ENCODE peak calls at places on chromosomes 13 and 19, in ten cellular contexts. One of them, this sample, is unnamed. For H3K4me1, the result is how much of the 10 kb centered on the place peaks cover.

GRCh38 chr13:90027409-90027808 is 1320.1 kb upstream of the MIR17HG start:
- DNase-seq in lower lobe of right lung: no peak
- DNase-seq in tibial artery: no peak
- DNase-seq in breast epithelium: no peak
- DNase-seq in A549: no peak
- DNase-seq in right cardiac atrium: no peak
- DNase-seq in left lung: no peak
- DNase-seq in suprapubic skin: no peak
- DNase-seq in mucosa of descending colon: no peak
- DNase-seq in GM23338: no peak
- DNase-seq in this sample: no peak

GRCh38 chr19:30086220-30086619 is 144.2 kb downstream of the URI1 start:
- DNase-seq in GM23338: no peak
- DNase-seq in right cardiac atrium: no peak
- DNase-seq in breast epithelium: no peak
- DNase-seq in lower lobe of right lung: no peak
- DNase-seq in mucosa of descending colon: no peak
- DNase-seq in tibial artery: no peak
- DNase-seq in left lung: no peak
- DNase-seq in suprapubic skin: no peak
- DNase-seq in A549: no peak
- DNase-seq in this sample: no peak

GRCh38 chr13:95494082-95494681 is 58.3 kb upstream of the CLDN10 start:
- DNase-seq in tibial artery: no peak
- DNase-seq in GM23338: peak
- DNase-seq in A549: peak
- DNase-seq in right cardiac atrium: no peak
- DNase-seq in suprapubic skin: no peak
- DNase-seq in left lung: no peak
- DNase-seq in breast epithelium: no peak
- DNase-seq in lower lobe of right lung: no peak
- DNase-seq in mucosa of descending colon: peak
- DNase-seq in this sample: no peak

GRCh38 chr13:101397742-101398141 is 18.6 kb downstream of the NALCN start:
- DNase-seq in right cardiac atrium: no peak
- DNase-seq in GM23338: no peak
- DNase-seq in breast epithelium: no peak
- DNase-seq in lower lobe of right lung: no peak
- DNase-seq in mucosa of descending colon: no peak
- DNase-seq in tibial artery: no peak
- DNase-seq in left lung: no peak
- DNase-seq in A549: peak
- DNase-seq in suprapubic skin: no peak
- DNase-seq in this sample: no peak

GRCh38 chr19:39845172-39845571 is 1.0 kb downstream of the FBL start:
- DNase-seq in suprapubic skin: no peak
- DNase-seq in GM23338: no peak
- DNase-seq in left lung: no peak
- DNase-seq in lower lobe of right lung: no peak
- DNase-seq in breast epithelium: no peak
- DNase-seq in A549: peak
- DNase-seq in mucosa of descending colon: no peak
- DNase-seq in tibial artery: no peak
- DNase-seq in right cardiac atrium: no peak
- DNase-seq in this sample: no peak

GRCh38 chr19:1251503-1252220 is 3.3 kb downstream of the MIDN start:
- DNase-seq in lower lobe of right lung: no peak
- DNase-seq in right cardiac atrium: no peak
- DNase-seq in left lung: peak
- DNase-seq in tibial artery: peak
- DNase-seq in mucosa of descending colon: no peak
- DNase-seq in GM23338: no peak
- DNase-seq in breast epithelium: peak
- DNase-seq in A549: peak
- DNase-seq in suprapubic skin: peak
- DNase-seq in this sample: peak

GRCh38 chr13:112606125-112607001 is 18.4 kb upstream of the TUBGCP3 start:
- DNase-seq in GM23338: peak
- DNase-seq in mucosa of descending colon: peak
- DNase-seq in breast epithelium: peak
- DNase-seq in right cardiac atrium: peak
- DNase-seq in left lung: peak
- DNase-seq in A549: peak
- DNase-seq in lower lobe of right lung: peak
- DNase-seq in suprapubic skin: peak
- DNase-seq in tibial artery: peak
- DNase-seq in this sample: peak

GRCh38 chr19:56105090-56105701 is 15.9 kb downstream of the ZNF787 start:
- DNase-seq in breast epithelium: peak
- DNase-seq in left lung: peak
- DNase-seq in GM23338: peak
- DNase-seq in suprapubic skin: peak
- DNase-seq in right cardiac atrium: peak
- DNase-seq in tibial artery: peak
- DNase-seq in lower lobe of right lung: peak
- DNase-seq in A549: peak
- DNase-seq in mucosa of descending colon: peak
- DNase-seq in this sample: peak

DNA sequence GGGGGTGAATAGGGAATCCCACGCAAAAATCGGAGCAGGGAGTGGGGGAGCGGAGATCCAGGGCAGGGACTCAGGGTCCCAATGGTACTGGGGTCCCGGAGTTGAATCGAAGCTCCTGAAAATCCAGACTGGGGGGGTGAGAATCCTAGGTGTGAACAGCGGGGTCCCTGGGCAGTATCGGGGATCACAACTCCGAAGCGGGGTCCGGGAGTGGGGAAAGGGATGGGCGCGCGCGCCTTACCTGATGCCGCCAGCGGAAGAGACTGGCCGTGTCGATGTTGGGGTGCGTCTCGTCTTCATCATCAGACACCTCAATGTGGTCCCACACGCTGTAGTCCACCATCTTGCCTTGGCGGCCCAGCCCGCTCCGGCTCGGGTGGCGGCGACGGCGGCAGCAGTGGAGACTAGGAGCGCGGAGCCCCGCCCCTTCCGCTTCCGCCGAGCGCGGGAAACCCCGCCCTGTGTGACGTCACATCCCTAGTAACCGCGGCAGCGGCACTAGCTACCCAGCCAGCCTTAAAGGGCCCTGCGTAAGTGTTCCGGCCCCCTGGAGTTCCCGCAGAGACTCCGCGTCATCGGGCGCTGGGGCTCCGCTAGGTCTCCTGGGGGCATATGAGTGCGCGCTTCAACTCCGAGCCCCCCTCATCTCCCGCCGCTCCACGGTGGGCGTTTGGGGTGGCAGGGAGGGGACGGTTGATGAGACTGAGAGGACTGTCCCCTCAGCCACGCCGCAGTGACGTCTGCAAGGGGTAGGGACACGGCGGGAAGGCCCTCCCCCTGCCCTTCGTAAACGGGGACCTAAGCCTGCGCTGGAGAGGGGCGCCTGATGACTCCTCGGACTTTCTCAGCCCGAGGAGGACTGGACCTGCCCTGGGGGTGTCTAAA is at the start of gene CDC37:
- DNase-seq in left lung: peak
- DNase-seq in right cardiac atrium: peak
- DNase-seq in GM23338: peak
- DNase-seq in breast epithelium: peak
- DNase-seq in A549: peak
- DNase-seq in mucosa of descending colon: peak
- DNase-seq in suprapubic skin: peak
- DNase-seq in tibial artery: peak
- DNase-seq in lower lobe of right lung: peak
- DNase-seq in this sample: peak
- H3K4me1 ChIP-seq in left lung: half or more
- H3K4me1 ChIP-seq in right cardiac atrium: under half
- H3K4me1 ChIP-seq in GM23338: under half
- H3K4me1 ChIP-seq in breast epithelium: under half
- H3K4me1 ChIP-seq in A549: under half
- H3K4me1 ChIP-seq in mucosa of descending colon: under half
- H3K4me1 ChIP-seq in suprapubic skin: under half
- H3K4me1 ChIP-seq in tibial artery: under half
- H3K4me1 ChIP-seq in lower lobe of right lung: half or more
- H3K4me1 ChIP-seq in this sample: half or more

GRCh38 chr19:49574206-49574755 is 6.1 kb downstream of the NOSIP start:
- DNase-seq in breast epithelium: no peak
- DNase-seq in right cardiac atrium: no peak
- DNase-seq in A549: no peak
- DNase-seq in suprapubic skin: no peak
- DNase-seq in lower lobe of right lung: no peak
- DNase-seq in tibial artery: no peak
- DNase-seq in mucosa of descending colon: no peak
- DNase-seq in GM23338: no peak
- DNase-seq in left lung: no peak
- DNase-seq in this sample: no peak

GRCh38 chr19:49570138-49570856 is 10.1 kb downstream of the NOSIP start:
- DNase-seq in left lung: no peak
- DNase-seq in right cardiac atrium: peak
- DNase-seq in mucosa of descending colon: peak
- DNase-seq in suprapubic skin: no peak
- DNase-seq in tibial artery: no peak
- DNase-seq in lower lobe of right lung: no peak
- DNase-seq in A549: peak
- DNase-seq in GM23338: peak
- DNase-seq in breast epithelium: no peak
- DNase-seq in this sample: no peak

GRCh38 chr19:49573451-49573850 is 6.9 kb downstream of the NOSIP start:
- DNase-seq in tibial artery: no peak
- DNase-seq in mucosa of descending colon: no peak
- DNase-seq in left lung: no peak
- DNase-seq in right cardiac atrium: no peak
- DNase-seq in lower lobe of right lung: no peak
- DNase-seq in suprapubic skin: no peak
- DNase-seq in A549: no peak
- DNase-seq in GM23338: no peak
- DNase-seq in breast epithelium: no peak
- DNase-seq in this sample: no peak

GRCh38 chr19:49573009-49573408 is 7.3 kb downstream of the NOSIP start:
- DNase-seq in tibial artery: no peak
- DNase-seq in suprapubic skin: no peak
- DNase-seq in right cardiac atrium: peak
- DNase-seq in breast epithelium: no peak
- DNase-seq in left lung: no peak
- DNase-seq in lower lobe of right lung: no peak
- DNase-seq in GM23338: no peak
- DNase-seq in mucosa of descending colon: no peak
- DNase-seq in A549: no peak
- DNase-seq in this sample: no peak

DNA sequence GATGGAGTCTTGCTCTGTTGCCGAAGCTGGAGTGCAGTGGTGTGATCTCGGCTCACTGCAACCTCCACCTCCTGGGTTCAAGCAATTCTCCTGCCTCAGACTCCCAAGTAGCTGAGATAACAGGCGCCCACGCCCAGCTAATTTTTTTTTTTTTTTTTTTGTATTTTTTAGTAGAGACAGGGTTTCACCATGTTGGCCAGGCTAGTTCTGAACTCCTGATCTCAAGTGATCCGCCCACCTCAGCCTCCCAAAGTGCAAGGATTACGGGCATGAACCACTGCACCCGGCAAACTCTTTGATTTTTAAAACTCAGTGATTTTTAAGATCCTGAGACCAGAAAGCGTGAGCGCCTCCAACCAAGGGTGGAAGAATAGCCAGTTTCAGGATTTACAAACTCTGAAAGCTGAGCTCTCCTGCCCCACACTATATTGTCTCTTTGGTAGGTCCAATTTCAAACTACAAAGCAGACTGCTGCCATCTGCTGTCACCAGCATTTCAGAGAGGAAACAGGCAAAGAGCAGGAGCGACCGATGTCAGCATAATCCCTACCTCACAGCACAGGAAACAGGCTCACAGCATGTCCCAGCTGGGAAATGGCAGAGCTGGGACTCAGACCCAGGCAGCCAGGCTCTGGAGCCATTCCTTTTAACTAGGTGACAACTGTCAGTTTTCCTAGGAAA is 9.2 kb downstream of the NOSIP start:
- DNase-seq in left lung: no peak
- DNase-seq in breast epithelium: no peak
- DNase-seq in A549: peak
- DNase-seq in tibial artery: no peak
- DNase-seq in suprapubic skin: no peak
- DNase-seq in GM23338: peak
- DNase-seq in lower lobe of right lung: no peak
- DNase-seq in mucosa of descending colon: peak
- DNase-seq in right cardiac atrium: peak
- DNase-seq in this sample: no peak
- H3K4me1 ChIP-seq in left lung: under half
- H3K4me1 ChIP-seq in breast epithelium: under half
- H3K4me1 ChIP-seq in A549: under half
- H3K4me1 ChIP-seq in tibial artery: under half
- H3K4me1 ChIP-seq in suprapubic skin: under half
- H3K4me1 ChIP-seq in GM23338: under half
- H3K4me1 ChIP-seq in lower lobe of right lung: under half
- H3K4me1 ChIP-seq in mucosa of descending colon: under half
- H3K4me1 ChIP-seq in right cardiac atrium: under half
- H3K4me1 ChIP-seq in this sample: under half

GRCh38 chr13:50672025-50672424 is 171.5 kb downstream of the DLEU7 start:
- DNase-seq in A549: no peak
- DNase-seq in lower lobe of right lung: peak
- DNase-seq in GM23338: no peak
- DNase-seq in suprapubic skin: no peak
- DNase-seq in tibial artery: no peak
- DNase-seq in mucosa of descending colon: no peak
- DNase-seq in left lung: no peak
- DNase-seq in breast epithelium: no peak
- DNase-seq in right cardiac atrium: no peak
- DNase-seq in this sample: no peak

GRCh38 chr13:50668044-50668443 is 175.4 kb downstream of the DLEU7 start:
- DNase-seq in mucosa of descending colon: no peak
- DNase-seq in suprapubic skin: no peak
- DNase-seq in right cardiac atrium: no peak
- DNase-seq in GM23338: no peak
- DNase-seq in breast epithelium: no peak
- DNase-seq in left lung: no peak
- DNase-seq in tibial artery: no peak
- DNase-seq in lower lobe of right lung: no peak
- DNase-seq in A549: no peak
- DNase-seq in this sample: no peak

GRCh38 chr13:50670847-50671542 is 172.5 kb downstream of the DLEU7 start:
- DNase-seq in A549: no peak
- DNase-seq in lower lobe of right lung: no peak
- DNase-seq in left lung: no peak
- DNase-seq in mucosa of descending colon: no peak
- DNase-seq in breast epithelium: no peak
- DNase-seq in tibial artery: no peak
- DNase-seq in GM23338: no peak
- DNase-seq in right cardiac atrium: no peak
- DNase-seq in suprapubic skin: no peak
- DNase-seq in this sample: no peak

GRCh38 chr13:50670272-50670671 is 173.2 kb downstream of the DLEU7 start:
- DNase-seq in suprapubic skin: no peak
- DNase-seq in mucosa of descending colon: no peak
- DNase-seq in breast epithelium: no peak
- DNase-seq in right cardiac atrium: no peak
- DNase-seq in GM23338: no peak
- DNase-seq in A549: no peak
- DNase-seq in tibial artery: no peak
- DNase-seq in left lung: no peak
- DNase-seq in lower lobe of right lung: no peak
- DNase-seq in this sample: no peak

GRCh38 chr13:50668882-50669281 is 174.6 kb downstream of the DLEU7 start:
- DNase-seq in mucosa of descending colon: no peak
- DNase-seq in GM23338: no peak
- DNase-seq in lower lobe of right lung: no peak
- DNase-seq in right cardiac atrium: no peak
- DNase-seq in breast epithelium: no peak
- DNase-seq in suprapubic skin: no peak
- DNase-seq in left lung: no peak
- DNase-seq in tibial artery: no peak
- DNase-seq in A549: no peak
- DNase-seq in this sample: no peak
- H3K4me1 ChIP-seq in mucosa of descending colon: under half
- H3K4me1 ChIP-seq in GM23338: under half
- H3K4me1 ChIP-seq in lower lobe of right lung: under half
- H3K4me1 ChIP-seq in right cardiac atrium: under half
- H3K4me1 ChIP-seq in breast epithelium: under half
- H3K4me1 ChIP-seq in suprapubic skin: under half
- H3K4me1 ChIP-seq in left lung: under half
- H3K4me1 ChIP-seq in tibial artery: under half
- H3K4me1 ChIP-seq in A549: under half
- H3K4me1 ChIP-seq in this sample: under half

GRCh38 chr19:42479736-42480135 is 37.0 kb upstream of the CXCL17 start:
- DNase-seq in breast epithelium: no peak
- DNase-seq in GM23338: no peak
- DNase-seq in A549: no peak
- DNase-seq in right cardiac atrium: no peak
- DNase-seq in mucosa of descending colon: no peak
- DNase-seq in left lung: no peak
- DNase-seq in lower lobe of right lung: no peak
- DNase-seq in tibial artery: no peak
- DNase-seq in suprapubic skin: no peak
- DNase-seq in this sample: no peak
- H3K4me1 ChIP-seq in breast epithelium: under half
- H3K4me1 ChIP-seq in GM23338: under half
- H3K4me1 ChIP-seq in A549: under half
- H3K4me1 ChIP-seq in right cardiac atrium: under half
- H3K4me1 ChIP-seq in mucosa of descending colon: under half
- H3K4me1 ChIP-seq in left lung: under half
- H3K4me1 ChIP-seq in lower lobe of right lung: under half
- H3K4me1 ChIP-seq in tibial artery: under half
- H3K4me1 ChIP-seq in suprapubic skin: under half
- H3K4me1 ChIP-seq in this sample: under half

This sample was measured in left ventricle myocardium inferior.